ENCODE peak calls at places on chromosomes 16 and 17, in four cellular contexts. One of them, this sample, is unnamed.

GRCh38 chr16:84483882-84484565 is 20.4 kb downstream of the MEAK7 start:
- DNase-seq in activated CD8-positive, alpha-beta memory T cell treated with anti-CD3 and anti-CD28 coated beads for 1 hour: no peak
- DNase-seq in GM10248: no peak
- DNase-seq in COR-L47: no peak
- DNase-seq in this sample: no peak

GRCh38 chr17:13337864-13338371 is 263.8 kb downstream of the HS3ST3A1 start:
- DNase-seq in GM10248: peak
- DNase-seq in COR-L47: no peak
- DNase-seq in activated CD8-positive, alpha-beta memory T cell treated with anti-CD3 and anti-CD28 coated beads for 1 hour: no peak
- DNase-seq in this sample: peak

GRCh38 chr16:54699656-54700055 is 231.0 kb upstream of the IRX5 start:
- DNase-seq in COR-L47: no peak
- DNase-seq in GM10248: no peak
- DNase-seq in activated CD8-positive, alpha-beta memory T cell treated with anti-CD3 and anti-CD28 coated beads for 1 hour: no peak
- DNase-seq in this sample: no peak

GRCh38 chr16:20326336-20326735 is 977 bp downstream of the GP2 start:
- DNase-seq in activated CD8-positive, alpha-beta memory T cell treated with anti-CD3 and anti-CD28 coated beads for 1 hour: no peak
- DNase-seq in COR-L47: no peak
- DNase-seq in GM10248: no peak
- DNase-seq in this sample: no peak

GRCh38 chr16:13064821-13065220 is 163.4 kb downstream of the SHISA9 start:
- DNase-seq in COR-L47: no peak
- DNase-seq in activated CD8-positive, alpha-beta memory T cell treated with anti-CD3 and anti-CD28 coated beads for 1 hour: no peak
- DNase-seq in GM10248: no peak
- DNase-seq in this sample: no peak

GRCh38 chr17:48718781-48719641 is 3.3 kb downstream of the PRAC1 start:
- DNase-seq in GM10248: no peak
- DNase-seq in COR-L47: no peak
- DNase-seq in activated CD8-positive, alpha-beta memory T cell treated with anti-CD3 and anti-CD28 coated beads for 1 hour: no peak
- DNase-seq in this sample: no peak

GRCh38 chr17:34424814-34425490 is 61.9 kb upstream of the CCL1 start:
- DNase-seq in GM10248: no peak
- DNase-seq in COR-L47: no peak
- DNase-seq in activated CD8-positive, alpha-beta memory T cell treated with anti-CD3 and anti-CD28 coated beads for 1 hour: no peak
- DNase-seq in this sample: no peak

GRCh38 chr16:1299012-1299867 is 10.2 kb upstream of the UBE2I start:
- DNase-seq in GM10248: no peak
- DNase-seq in activated CD8-positive, alpha-beta memory T cell treated with anti-CD3 and anti-CD28 coated beads for 1 hour: no peak
- DNase-seq in COR-L47: no peak
- DNase-seq in this sample: no peak

GRCh38 chr16:68920349-68920748 is 77.0 kb downstream of the TANGO6 start:
- DNase-seq in activated CD8-positive, alpha-beta memory T cell treated with anti-CD3 and anti-CD28 coated beads for 1 hour: no peak
- DNase-seq in COR-L47: no peak
- DNase-seq in GM10248: no peak
- DNase-seq in this sample: no peak

GRCh38 chr16:30843501-30843900 is 50.4 kb downstream of the BCL7C start:
- DNase-seq in GM10248: no peak
- DNase-seq in COR-L47: no peak
- DNase-seq in activated CD8-positive, alpha-beta memory T cell treated with anti-CD3 and anti-CD28 coated beads for 1 hour: no peak
- DNase-seq in this sample: no peak

GRCh38 chr17:78849026-78849425 is 8.4 kb upstream of the USP36 start:
- DNase-seq in activated CD8-positive, alpha-beta memory T cell treated with anti-CD3 and anti-CD28 coated beads for 1 hour: no peak
- DNase-seq in GM10248: no peak
- DNase-seq in COR-L47: no peak
- DNase-seq in this sample: no peak

GRCh38 chr17:17884281-17885028 is 47.7 kb upstream of the SREBF1 start:
- DNase-seq in COR-L47: no peak
- DNase-seq in activated CD8-positive, alpha-beta memory T cell treated with anti-CD3 and anti-CD28 coated beads for 1 hour: no peak
- DNase-seq in GM10248: no peak
- DNase-seq in this sample: no peak

GRCh38 chr16:68259421-68259820 is 4.9 kb upstream of the SLC7A6 start:
- DNase-seq in GM10248: no peak
- DNase-seq in COR-L47: no peak
- DNase-seq in activated CD8-positive, alpha-beta memory T cell treated with anti-CD3 and anti-CD28 coated beads for 1 hour: no peak
- DNase-seq in this sample: no peak

GRCh38 chr17:45692661-45693060 is 91.5 kb upstream of the CRHR1 start:
- DNase-seq in activated CD8-positive, alpha-beta memory T cell treated with anti-CD3 and anti-CD28 coated beads for 1 hour: no peak
- DNase-seq in GM10248: no peak
- DNase-seq in COR-L47: no peak
- DNase-seq in this sample: no peak

GRCh38 chr17:71633391-71633849 is 487.4 kb upstream of the SOX9 start:
- DNase-seq in GM10248: no peak
- DNase-seq in activated CD8-positive, alpha-beta memory T cell treated with anti-CD3 and anti-CD28 coated beads for 1 hour: no peak
- DNase-seq in COR-L47: no peak
- DNase-seq in this sample: no peak

GRCh38 chr17:39772415-39772814 is 34.7 kb downstream of the GRB7 start:
- DNase-seq in activated CD8-positive, alpha-beta memory T cell treated with anti-CD3 and anti-CD28 coated beads for 1 hour: no peak
- DNase-seq in COR-L47: no peak
- DNase-seq in GM10248: no peak
- DNase-seq in this sample: no peak

GRCh38 chr16:25264599-25264998 is 7.0 kb upstream of the ZKSCAN2 start:
- DNase-seq in activated CD8-positive, alpha-beta memory T cell treated with anti-CD3 and anti-CD28 coated beads for 1 hour: no peak
- DNase-seq in COR-L47: no peak
- DNase-seq in GM10248: no peak
- DNase-seq in this sample: no peak

This sample was measured in head of caudate nucleus.